ENCODE peak calls at places on chromosomes 1 and 21, in seven cellular contexts. M, A, Y, I, C, R and Q are unnamed samples.
A peak's percentile ranks its signal among the peaks of the same experiment; 100 is the strongest.

GRCh38 chr1:41810446-41810845 is 108.3 kb downstream of the HIVEP3 start:
- DNase-seq in Y (peak; percentile 25), A (no peak), M (peak; percentile 45), I (no peak), R (peak; percentile 39), C (peak; percentile 52), Q (peak; percentile 69)

GRCh38 chr1:10510520-10511493 is 36.1 kb downstream of the PEX14 start:
- DNase-seq in I (no peak), A (no peak), Y (peak; percentile 95), M (peak; percentile 55), R (peak; percentile 89), C (peak; percentile 96), Q (peak; percentile 98)

GRCh38 chr1:207335695-207336363 is 14.4 kb downstream of the CD55 start:
- DNase-seq in A (peak; percentile 61), C (no peak), R (peak; percentile 40), M (no peak), I (no peak), Y (no peak), Q (peak; percentile 64)

GRCh38 chr1:240500681-240501080 is 111.3 kb downstream of the GREM2 start:
- DNase-seq in A (no peak), C (no peak), M (no peak), Y (no peak), R (no peak), I (no peak), Q (peak; percentile 47)

GRCh38 chr1:33455537-33456301 is 16.7 kb upstream of the ZSCAN20 start:
- DNase-seq in C (peak; percentile 81), M (peak; percentile 32), R (peak; percentile 71), I (no peak), A (peak; percentile 55), Y (peak; percentile 74), Q (peak; percentile 88)

GRCh38 chr1:29575277-29575676 is 339.0 kb downstream of the PTPRU start:
- DNase-seq in C (no peak), Y (no peak), I (no peak), A (no peak), R (no peak), M (no peak), Q (no peak)

GRCh38 chr1:202034683-202035462 is 24.5 kb downstream of the ELF3 start:
- DNase-seq in I (no peak), M (peak; percentile 99), R (peak; percentile 32), C (peak; percentile 97), Y (peak; percentile 96), A (peak; percentile 85), Q (peak; percentile 98)

GRCh38 chr21:29453511-29453910 is 154.8 kb downstream of the BACH1 start:
- DNase-seq in C (peak; percentile 36), Y (no peak), A (no peak), I (no peak), M (no peak), R (no peak), Q (peak; percentile 18)

GRCh38 chr1:15153184-15153841 is at the start of gene TMEM51:
- DNase-seq in R (peak; percentile 62), M (peak; percentile 29), I (no peak), A (no peak), Y (peak; percentile 56), C (peak; percentile 74), Q (peak; percentile 56)

GRCh38 chr1:152928671-152929070 is 18.3 kb upstream of the SPRR5 start:
- DNase-seq in Y (no peak), C (no peak), M (no peak), R (no peak), I (no peak), A (no peak), Q (peak; percentile 14)

GRCh38 chr21:45148316-45149000 is 74.1 kb downstream of the ADARB1 start:
- DNase-seq in A (no peak), C (no peak), M (no peak), R (no peak), I (no peak), Y (no peak), Q (no peak)

GRCh38 chr1:114549137-114549536 is 32.3 kb downstream of the BCAS2 start:
- DNase-seq in A (no peak), Y (peak; percentile 9), I (no peak), M (no peak), R (no peak), C (peak; percentile 21), Q (peak; percentile 43)

GRCh38 chr21:46607605-46608004 is 2.7 kb upstream of the S100B start:
- DNase-seq in A (no peak), R (peak; percentile 28), C (no peak), I (no peak), Y (no peak), M (no peak), Q (no peak)

GRCh38 chr1:153535664-153536585 is at the start of gene S100A6:
- DNase-seq in A (peak; percentile 92), M (peak; percentile 94), Y (peak; percentile 78), I (peak; percentile 94), C (peak; percentile 86), R (peak; percentile 70), Q (peak; percentile 96)

GRCh38 chr1:25820247-25821111 is 725 bp downstream of the MTFR1L start:
- DNase-seq in C (peak; percentile 61), R (peak; percentile 88), I (peak; percentile 93), Y (peak; percentile 48), A (no peak), M (peak; percentile 21), Q (peak; percentile 89)

GRCh38 chr1:46526013-46526688 is 25.3 kb downstream of the KNCN start:
- DNase-seq in M (no peak), R (no peak), Y (no peak), I (no peak), C (no peak), A (no peak), Q (no peak)

GRCh38 chr21:17451364-17451869 is 61.4 kb upstream of the CXADR start:
- DNase-seq in C (peak; percentile 82), Y (peak; percentile 82), I (no peak), R (no peak), A (peak; percentile 70), M (no peak), Q (peak; percentile 86)

GRCh38 chr1:113192242-113192641 is 119.2 kb downstream of the LRIG2 start:
- DNase-seq in C (no peak), Y (no peak), A (no peak), R (peak; percentile 16), I (no peak), M (no peak), Q (no peak)